ENCODE peak calls at places on chromosome 2, in four cellular contexts. K, T, Q and O are unnamed samples.

GRCh38 chr2:105371810-105372209 is 27.0 kb downstream of the FHL2 start:
- DNase-seq in Q (no peak), K (no peak), T (no peak), O (no peak)

GRCh38 chr2:29751390-29751789 is 170.0 kb downstream of the ALK start:
- DNase-seq in T (no peak), Q (no peak), K (peak), O (no peak)

GRCh38 chr2:134558208-134558890 is 160.5 kb downstream of the TMEM163 start:
- DNase-seq in K (no peak), T (no peak), Q (peak), O (no peak)

GRCh38 chr2:121532347-121532766 is 1.7 kb downstream of the RNU4ATAC start:
- DNase-seq in Q (peak), T (no peak), K (no peak), O (no peak)

GRCh38 chr2:69041214-69041613 is 28.2 kb downstream of the ANTXR1 start:
- DNase-seq in Q (no peak), T (no peak), K (no peak), O (no peak)

GRCh38 chr2:232444409-232445148 is 11.4 kb upstream of the ALPI start:
- DNase-seq in Q (peak), K (peak), T (peak), O (no peak)

GRCh38 chr2:157229572-157229971 is 27.9 kb upstream of the GALNT5 start:
- DNase-seq in Q (no peak), T (no peak), K (no peak), O (no peak)

GRCh38 chr2:241011296-241011600 is 12.8 kb downstream of the SNED1 start:
- DNase-seq in K (no peak), Q (no peak), T (no peak), O (no peak)